ENCODE peak calls at places on chromosomes 11 and 22, in seven cellular contexts. S is esophagus muscularis mucosa, O is GM23338, Q is psoas muscle, X is thoracic aorta, I is prostate gland, W is stomach. R is an unnamed sample.

GRCh38 chr11:74671520-74672196 is 59.6 kb downstream of the CHRDL2 start:
- DNase-seq in S (peak; percentile 86), O (no peak), Q (no peak), X (no peak), I (no peak), W (no peak), R (peak; percentile 19)

GRCh38 chr11:69637601-69637955 is 3.4 kb upstream of the CCND1 start:
- DNase-seq in S (no peak), O (peak; percentile 80), Q (no peak), X (no peak), I (no peak), W (no peak), R (no peak)

GRCh38 chr22:35457729-35458546 is 58.0 kb downstream of the MCM5 start:
- DNase-seq in S (no peak), O (no peak), Q (no peak), X (no peak), I (no peak), W (no peak), R (no peak)

GRCh38 chr11:131977854-131978253 is 607.4 kb downstream of the NTM start:
- DNase-seq in S (no peak), O (peak; percentile 61), Q (no peak), X (no peak), I (no peak), W (no peak), R (no peak)

GRCh38 chr11:45909594-45910475 is 2.8 kb upstream of the FREY1 start:
- DNase-seq in S (no peak), O (no peak), Q (no peak), X (no peak), I (no peak), W (no peak), R (no peak)

GRCh38 chr11:45501980-45502545 is 163.4 kb downstream of the CHST1 start:
- DNase-seq in S (no peak), O (no peak), Q (no peak), X (no peak), I (no peak), W (no peak), R (no peak)

GRCh38 chr11:9747816-9748215 is 83.9 kb downstream of the SWAP70 start:
- DNase-seq in S (no peak), O (no peak), Q (no peak), X (no peak), I (no peak), W (no peak), R (peak; percentile 41)

GRCh38 chr22:28600546-28601143 is 79.0 kb downstream of the TTC28 start:
- DNase-seq in S (no peak), O (peak; percentile 78), Q (no peak), X (no peak), I (no peak), W (no peak), R (no peak)

GRCh38 chr11:73237471-73238290 is 19.6 kb downstream of the P2RY2 start:
- DNase-seq in S (no peak), O (no peak), Q (peak; percentile 84), X (peak; percentile 35), I (no peak), W (no peak), R (no peak)

GRCh38 chr11:61062181-61062955 is 39.9 kb upstream of the CD5 start:
- DNase-seq in S (no peak), O (no peak), Q (no peak), X (no peak), I (no peak), W (no peak), R (no peak)

GRCh38 chr11:69913591-69914285 is 94.5 kb upstream of the FGF3 start:
- DNase-seq in S (no peak), O (no peak), Q (no peak), X (no peak), I (no peak), W (no peak), R (no peak)

GRCh38 chr22:41330169-41330568 is 28.8 kb downstream of the ZC3H7B start:
- DNase-seq in S (no peak), O (no peak), Q (no peak), X (no peak), I (no peak), W (no peak), R (no peak)

GRCh38 chr11:62902932-62903331 is 18.2 kb downstream of the CHRM1 start:
- DNase-seq in S (no peak), O (no peak), Q (no peak), X (no peak), I (no peak), W (no peak), R (no peak)

GRCh38 chr11:64998141-64998540 is 1.4 kb upstream of the BATF2 start:
- DNase-seq in S (no peak), O (peak; percentile 40), Q (no peak), X (no peak), I (no peak), W (no peak), R (no peak)

DNA sequence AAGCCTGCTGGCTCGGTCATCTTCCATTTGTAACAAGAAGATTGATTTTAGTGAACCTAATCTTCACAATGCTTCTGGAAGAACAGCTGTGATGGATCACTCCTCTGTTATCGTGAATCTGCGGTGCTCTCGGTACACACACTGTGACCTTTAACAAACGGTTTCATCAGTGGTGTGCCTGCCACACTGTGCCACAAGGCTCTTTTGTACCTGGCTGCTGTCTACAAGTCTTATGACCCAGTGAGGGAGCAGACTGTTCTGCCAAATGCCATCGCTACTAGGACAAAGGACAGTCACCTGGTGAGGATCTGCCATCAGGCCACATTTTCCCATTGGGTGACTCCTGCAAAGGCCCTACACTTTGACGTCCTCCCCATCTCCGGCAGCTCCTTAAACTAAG is 25.2 kb upstream of the PARVB start:
- DNase-seq in S (no peak), O (no peak), Q (peak; percentile 26), X (no peak), I (no peak), W (no peak), R (no peak)
- H3K4me3 ChIP-seq in S (no peak overlapping the region), O (no peak overlapping the region), Q (no peak overlapping the region), X (no peak overlapping the region), I (no peak overlapping the region), W (no peak overlapping the region), R (no peak overlapping the region)

GRCh38 chr22:30968924-30969531 is at the start of gene TUG1:
- DNase-seq in S (peak; percentile 100), O (peak; percentile 99), Q (peak; percentile 99), X (peak; percentile 95), I (peak; percentile 99), W (peak; percentile 98), R (peak; percentile 97)
- H3K4me1 ChIP-seq in S (peaks cover 33% of the 10 kb centered on the region), O (peaks cover 39% of the 10 kb centered on the region), Q (peaks cover 45% of the 10 kb centered on the region), X (peaks cover 13% of the 10 kb centered on the region), I (no peaks in the 10 kb centered on the region), W (peaks cover 19% of the 10 kb centered on the region), R (peaks cover 11% of the 10 kb centered on the region)

GRCh38 chr11:130068546-130068985 is 1.1 kb upstream of the APLP2 start:
- DNase-seq in S (no peak), O (peak; percentile 60), Q (no peak), X (no peak), I (no peak), W (no peak), R (peak; percentile 65)

GRCh38 chr11:130070109-130070828 is 575 bp downstream of the APLP2 start:
- DNase-seq in S (no peak), O (peak; percentile 56), Q (peak; percentile 53), X (no peak), I (peak; percentile 28), W (peak; percentile 60), R (peak; percentile 41)

GRCh38 chr11:130069684-130070108 is at the start of gene APLP2:
- DNase-seq in S (peak; percentile 100), O (peak; percentile 100), Q (peak; percentile 99), X (peak; percentile 98), I (peak; percentile 99), W (peak; percentile 99), R (peak; percentile 99)

GRCh38 chr11:130070829-130071205 is 1.1 kb downstream of the APLP2 start:
- DNase-seq in S (no peak), O (peak; percentile 68), Q (no peak), X (no peak), I (peak; percentile 24), W (no peak), R (peak; percentile 59)

DNA sequence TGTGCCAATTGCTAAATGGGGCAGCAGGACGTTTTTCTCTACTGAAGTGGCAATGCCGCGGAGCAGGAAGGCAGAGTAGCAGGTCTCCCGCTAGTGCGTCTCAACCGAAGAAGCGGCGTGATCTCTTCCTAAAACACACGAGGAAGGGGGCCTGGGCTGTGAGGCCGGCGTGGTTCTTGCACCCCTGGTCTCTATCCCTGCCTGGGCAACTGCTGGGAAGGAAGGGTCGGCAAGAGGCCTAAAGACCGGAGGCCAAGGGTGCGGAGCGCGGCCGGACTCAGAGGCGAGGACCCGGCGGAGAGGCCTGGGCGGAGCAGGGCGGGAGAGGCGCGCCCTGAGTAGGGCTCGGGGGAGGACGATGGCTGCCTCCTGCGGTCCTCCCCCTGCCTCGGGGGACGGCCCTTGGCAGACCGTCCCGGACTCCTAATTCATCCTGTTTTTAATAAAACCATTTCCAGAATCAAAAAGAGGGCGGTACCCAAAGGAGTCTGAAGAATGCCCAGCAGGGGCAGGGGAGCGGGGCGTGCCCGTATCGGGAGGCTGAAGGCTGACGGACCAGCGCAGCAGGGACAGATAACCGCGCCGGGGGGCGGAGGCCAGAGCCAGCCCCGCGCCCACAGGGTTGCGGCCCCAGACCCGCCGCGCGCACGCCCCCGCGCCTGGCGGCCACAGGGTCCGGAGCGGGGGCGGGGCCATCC is 559 bp upstream of the APLP2 start:
- DNase-seq in S (peak; percentile 94), O (peak; percentile 67), Q (peak; percentile 84), X (peak; percentile 11), I (peak; percentile 71), W (peak; percentile 47), R (peak; percentile 77)
- TF ChIP-seq CTCF in S (peak; percentile 22), O (no peak), Q (peak; percentile 27), X (no peak), I (no peak), W (no peak), R (no peak)

GRCh38 chr11:123800041-123800440 is 6.1 kb downstream of the OR6M1 start:
- DNase-seq in S (no peak), O (no peak), Q (no peak), X (no peak), I (no peak), W (no peak), R (no peak)

GRCh38 chr11:123798513-123799252 is 7.5 kb downstream of the OR6M1 start:
- DNase-seq in S (no peak), O (no peak), Q (no peak), X (no peak), I (no peak), W (no peak), R (no peak)

GRCh38 chr11:123797065-123797940 is 8.8 kb downstream of the OR6M1 start:
- DNase-seq in S (no peak), O (no peak), Q (no peak), X (no peak), I (no peak), W (no peak), R (no peak)

GRCh38 chr11:123799438-123799837 is 6.7 kb downstream of the OR6M1 start:
- DNase-seq in S (no peak), O (no peak), Q (no peak), X (no peak), I (no peak), W (no peak), R (no peak)

GRCh38 chr11:123798079-123798478 is 8.1 kb downstream of the OR6M1 start:
- DNase-seq in S (no peak), O (no peak), Q (no peak), X (no peak), I (no peak), W (no peak), R (no peak)
- H3K4me3 ChIP-seq in S (no peak overlapping the region), O (no peak overlapping the region), Q (no peak overlapping the region), X (no peak overlapping the region), I (no peak overlapping the region), W (no peak overlapping the region), R (no peak overlapping the region)

R was measured in lung.